ENCODE peak calls at places on chromosomes 11 and 22, in five cellular contexts. X is activated T-helper 1 cell treated with anti-CD3 and anti-CD28 coated beads, Interleukin-12 subunit alpha, Interleukin-12 subunit beta, Interleukin-2, Interleukin-4 antibody, amounts not matched to agents 30 ng/mL and 10 ng/mL and 1 ng/mL, durations not matched to agents 14 hours and 24 hours and 36 hours; D is GM04504; Q is fibroblast of lung; L is OCI-M1. M is an unnamed sample.

GRCh38 chr22:30906411-30906810 is 62.2 kb downstream of the MORC2 start:
- DNase-seq in X (no peak), D (no peak), Q (no peak), L (no peak), M (no peak)

GRCh38 chr11:19843106-19843505 is 130.5 kb downstream of the NAV2 start:
- DNase-seq in X (no peak), D (no peak), Q (no peak), L (no peak), M (no peak)

GRCh38 chr11:82398300-82398815 is 335.3 kb downstream of the FAM181B start:
- DNase-seq in X (no peak), D (peak), Q (no peak), L (peak), M (no peak)

GRCh38 chr11:128497057-128497957 is 90.1 kb downstream of the ETS1 start:
- DNase-seq in X (no peak), D (peak), Q (peak), L (no peak), M (peak)

GRCh38 chr11:72681226-72682153 is 7.3 kb upstream of the PDE2A start:
- DNase-seq in X (no peak), D (no peak), Q (no peak), L (no peak), M (no peak)

GRCh38 chr11:130486981-130487380 is 38.5 kb downstream of the ADAMTS15 start:
- DNase-seq in X (no peak), D (no peak), Q (no peak), L (no peak), M (no peak)

GRCh38 chr11:77175869-77176539 is 48.0 kb downstream of the MYO7A start:
- DNase-seq in X (no peak), D (no peak), Q (no peak), L (no peak), M (no peak)

GRCh38 chr11:9982796-9983579 is 311.0 kb downstream of the SBF2 start:
- DNase-seq in X (no peak), D (no peak), Q (peak), L (no peak), M (no peak)

GRCh38 chr22:20567371-20567847 is 60.0 kb downstream of the MED15 start:
- DNase-seq in X (no peak), D (peak), Q (no peak), L (no peak), M (no peak)

GRCh38 chr11:72364754-72365153 is 69.6 kb downstream of the CLPB start:
- DNase-seq in X (no peak), D (no peak), Q (no peak), L (no peak), M (no peak)

GRCh38 chr22:49011769-49012598 is 815.7 kb downstream of the BRD1 start:
- DNase-seq in X (no peak), D (no peak), Q (no peak), L (no peak), M (no peak)

GRCh38 chr11:114078423-114078822 is 18.9 kb downstream of the ZBTB16 start:
- DNase-seq in X (no peak), D (no peak), Q (no peak), L (peak), M (no peak)

GRCh38 chr22:18012528-18012927 is 11.8 kb downstream of the MICAL3 start:
- DNase-seq in X (no peak), D (no peak), Q (no peak), L (no peak), M (no peak)

GRCh38 chr11:36376315-36376887 is 80.3 kb downstream of the PRR5L start:
- DNase-seq in X (no peak), D (no peak), Q (no peak), L (no peak), M (no peak)

GRCh38 chr11:64766881-64767280 is 7.1 kb upstream of the PYGM start:
- DNase-seq in X (no peak), D (no peak), Q (no peak), L (no peak), M (no peak)

GRCh38 chr11:108912587-108912986 is 247.7 kb downstream of the DDX10 start:
- DNase-seq in X (no peak), D (no peak), Q (no peak), L (peak), M (no peak)

GRCh38 chr22:50674127-50674493 is 1.5 kb downstream of the SHANK3 start:
- DNase-seq in X (no peak), D (no peak), Q (no peak), L (no peak), M (no peak)

M was measured in skeletal muscle cell.